ENCODE peak calls at places on chromosomes 3 and 15, in four cellular contexts. M is astrocyte, N is fibroblast of lung, A is neural progenitor cell. E is an unnamed sample.
A peak's percentile ranks its signal among the peaks of the same experiment; 100 is the strongest.

GRCh38 chr3:33848624-33849347 is 50.4 kb downstream of the PDCD6IP start:
- DNase-seq in M (no peak), A (peak; percentile 16), N (no peak), E (no peak)

GRCh38 chr15:20340331-20340811 is 201.2 kb downstream of the GOLGA6L6 start:
- DNase-seq in N (no peak), M (no peak), A (no peak), E (no peak)

GRCh38 chr15:83030021-83030420 is 18.6 kb upstream of the C15orf40 start:
- DNase-seq in M (peak; percentile 86), A (peak; percentile 10), N (peak; percentile 90), E (no peak)

GRCh38 chr3:195896361-195897080 is 11.8 kb downstream of the TNK2 start:
- DNase-seq in M (peak; percentile 79), N (peak; percentile 85), A (peak; percentile 51), E (no peak)

GRCh38 chr3:126438746-126439145 is 36.9 kb downstream of the ZXDC start:
- DNase-seq in M (no peak), N (no peak), A (no peak), E (no peak)

GRCh38 chr15:81000626-81001179 is at the start of gene TLNRD1:
- DNase-seq in M (peak; percentile 86), A (peak; percentile 94), N (peak; percentile 93), E (peak; percentile 94)

GRCh38 chr15:38540516-38540915 is 24.1 kb downstream of the RASGRP1 start:
- DNase-seq in N (no peak), A (no peak), M (no peak), E (no peak)

GRCh38 chr3:14425574-14426304 is 23.3 kb downstream of the SLC6A6 start:
- DNase-seq in A (no peak), N (peak; percentile 30), M (no peak), E (no peak)

GRCh38 chr3:140023616-140024530 is 88.9 kb downstream of the CLSTN2 start:
- DNase-seq in M (no peak), A (no peak), N (peak; percentile 11), E (no peak)

GRCh38 chr3:105277656-105278055 is 89.1 kb upstream of the ALCAM start:
- DNase-seq in M (peak; percentile 35), N (peak; percentile 45), A (no peak), E (no peak)

DNA sequence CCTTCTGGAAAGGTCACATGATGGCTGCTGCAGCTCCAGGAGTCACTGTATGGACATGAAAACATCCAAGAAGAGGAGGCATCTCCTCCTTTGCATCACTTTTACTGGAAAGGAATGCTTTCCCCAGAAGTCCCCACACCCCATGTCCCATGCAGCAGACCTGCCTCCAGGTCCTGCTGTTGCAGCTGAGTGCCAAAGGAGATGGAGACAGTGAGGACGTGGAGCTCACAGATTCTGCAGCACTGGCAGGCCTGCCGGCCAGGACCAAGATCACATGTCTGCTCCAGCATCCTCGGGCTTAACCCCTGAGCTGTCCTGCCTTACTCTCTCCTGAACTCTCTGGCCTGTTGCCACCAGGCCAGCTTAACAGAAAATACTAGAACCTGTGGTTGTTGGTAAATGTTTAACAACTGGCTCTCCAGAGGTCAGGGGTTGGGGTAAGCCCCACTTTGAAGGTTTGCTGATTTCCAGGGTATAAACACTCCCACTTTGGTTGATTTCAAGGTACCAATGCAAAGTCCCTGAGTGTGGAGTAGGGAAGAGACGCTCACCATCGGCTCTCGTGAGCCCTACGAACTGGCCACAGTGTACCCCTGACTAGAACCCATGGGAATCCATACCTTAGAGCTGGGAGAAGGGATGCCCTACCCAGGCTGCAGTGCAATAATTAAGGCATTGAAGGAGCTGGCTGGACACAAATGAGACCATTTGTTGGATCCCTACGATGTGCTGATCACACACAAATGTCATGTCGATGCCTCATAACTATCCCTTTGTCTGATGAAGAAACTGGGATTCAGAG is 147.8 kb downstream of the OR4M2 start:
- DNase-seq in M (no peak), N (no peak), A (no peak), E (no peak)
- H3K9me3 ChIP-seq in M (peaks cover 33% of the 10 kb centered on the region), N (peaks cover 8% of the 10 kb centered on the region), A (peaks cover 63% of the 10 kb centered on the region), E (no peaks in the 10 kb centered on the region)

DNA sequence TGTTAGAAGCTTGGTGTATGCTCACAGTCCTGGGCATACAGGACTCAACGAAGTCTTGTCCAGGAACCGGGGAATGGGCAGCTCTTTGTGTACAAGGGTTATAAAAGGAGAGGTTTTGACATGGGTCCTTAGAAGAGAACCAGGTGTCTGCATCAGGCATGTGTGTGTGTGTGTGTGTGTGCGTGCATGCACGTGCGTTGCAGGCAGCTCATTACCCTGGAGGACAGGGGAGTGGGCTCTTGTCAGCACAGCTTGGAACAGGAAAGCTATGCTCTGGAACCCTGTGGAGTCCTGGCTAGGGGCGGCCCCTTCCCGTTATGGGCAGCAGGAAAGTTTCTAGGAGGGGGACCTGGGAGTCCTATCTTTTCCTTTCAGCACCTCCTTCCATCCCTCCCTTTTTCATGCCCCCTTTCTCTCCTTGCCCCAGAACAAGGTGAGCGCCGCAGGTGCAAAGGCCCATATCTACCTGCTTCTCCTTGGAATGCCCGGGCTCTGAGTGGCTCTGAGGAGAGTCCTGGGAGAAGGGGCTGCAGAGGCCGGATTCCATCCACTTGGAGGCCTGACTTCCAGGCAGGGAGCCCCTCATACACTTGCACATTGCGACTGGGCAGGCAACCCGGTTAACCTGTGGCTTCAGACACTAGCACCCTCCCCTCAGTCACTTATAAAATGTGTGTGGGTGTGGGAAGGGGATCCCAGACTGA is 33.9 kb upstream of the LCTL start:
- DNase-seq in N (no peak), A (no peak), M (no peak), E (no peak)
- H4K20me1 ChIP-seq in N (no peaks in the 10 kb centered on the region), A (no peaks in the 10 kb centered on the region), M (no peaks in the 10 kb centered on the region), E (no peaks in the 10 kb centered on the region)

GRCh38 chr15:77617507-77618285 is 15.0 kb downstream of the LINGO1 start:
- DNase-seq in M (no peak), N (no peak), A (no peak), E (peak; percentile 72)
- H3K4me1 ChIP-seq in M (no peaks in the 10 kb centered on the region), N (no peaks in the 10 kb centered on the region), A (peaks cover 19% of the 10 kb centered on the region), E (no peaks in the 10 kb centered on the region)

DNA sequence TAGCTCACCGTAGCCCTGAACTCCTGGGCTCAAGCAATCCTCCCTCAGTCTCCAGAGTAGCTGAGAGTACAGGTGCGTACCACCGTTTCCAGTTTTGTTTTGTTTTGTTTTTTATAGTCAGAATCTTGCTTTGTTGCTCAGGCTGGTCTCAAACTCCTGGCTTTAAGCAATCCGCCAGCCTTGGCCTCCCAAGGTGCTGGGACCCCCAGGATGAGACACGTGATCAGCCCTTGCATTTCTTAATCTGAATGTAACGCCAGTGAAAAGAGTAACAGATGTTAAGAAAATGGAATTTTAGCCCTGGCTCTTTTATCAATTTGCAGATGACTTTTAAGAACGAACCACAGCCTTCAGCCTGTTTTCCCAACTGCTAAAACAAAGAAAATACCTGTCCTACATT is 451.3 kb downstream of the SHQ1 start:
- DNase-seq in N (no peak), A (no peak), M (no peak), E (no peak)
- H3K9me3 ChIP-seq in N (no peaks in the 10 kb centered on the region), A (no peaks in the 10 kb centered on the region), M (peaks cover 2% of the 10 kb centered on the region), E (no peaks in the 10 kb centered on the region)

DNA sequence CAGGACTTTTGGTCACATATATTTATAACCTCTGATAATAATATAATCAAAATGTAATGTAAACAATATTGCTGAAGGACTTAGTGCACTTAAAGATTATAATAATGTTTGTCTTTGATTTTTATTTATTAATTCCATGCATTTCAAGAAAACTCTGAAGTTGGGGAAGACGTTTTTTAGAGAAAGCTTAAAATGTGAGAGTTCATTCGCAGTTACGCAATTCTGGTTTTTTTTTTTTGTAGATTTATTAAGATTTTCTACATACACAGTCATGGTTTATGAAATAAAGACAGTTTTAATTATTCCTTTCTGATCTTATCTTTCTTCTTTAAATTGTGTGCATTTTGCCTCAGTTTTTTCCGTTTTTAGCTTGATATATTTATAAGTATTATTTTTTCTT is 204.7 kb downstream of the EPHA3 start:
- DNase-seq in M (no peak), A (no peak), N (no peak), E (no peak)
- H4K20me1 ChIP-seq in M (no peaks in the 10 kb centered on the region), A (no peaks in the 10 kb centered on the region), N (no peaks in the 10 kb centered on the region), E (no peaks in the 10 kb centered on the region)

GRCh38 chr15:68608206-68608843 is 29.5 kb downstream of the CORO2B start:
- DNase-seq in N (peak; percentile 51), M (no peak), A (peak; percentile 42), E (no peak)
- H3K4me1 ChIP-seq in N (peaks cover 32% of the 10 kb centered on the region), M (peaks cover 27% of the 10 kb centered on the region), A (peaks cover 23% of the 10 kb centered on the region), E (peaks cover 11% of the 10 kb centered on the region)

DNA sequence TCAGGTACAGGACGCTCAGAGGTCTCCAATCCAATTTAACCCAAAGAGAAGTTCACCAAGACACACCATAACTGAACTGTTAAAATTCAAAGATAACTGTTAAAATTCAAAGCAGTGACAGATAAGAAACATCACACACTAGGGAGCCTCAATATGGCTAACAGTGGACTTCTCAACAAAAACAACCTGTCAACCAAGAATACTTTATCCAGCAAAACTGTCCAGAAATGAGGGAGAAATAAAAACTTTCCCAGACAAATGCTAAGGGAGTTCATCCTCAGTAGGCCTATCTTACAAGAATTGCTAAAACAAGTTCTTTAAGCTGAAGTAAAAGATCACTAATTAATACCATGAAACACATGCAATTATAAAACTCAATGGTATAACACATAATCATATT is 36.3 kb upstream of the MYLK start:
- DNase-seq in N (no peak), A (no peak), M (no peak), E (no peak)
- H3K9me3 ChIP-seq in N (no peaks in the 10 kb centered on the region), A (no peaks in the 10 kb centered on the region), M (peaks cover 3% of the 10 kb centered on the region), E (peaks cover 24% of the 10 kb centered on the region)

E was measured in Karpas-422.